ENCODE peak calls at places on chromosomes 2 and 18, in six cellular contexts. N is kidney, X is ovary, A is retinal pigment epithelial cell, J is IMR-90, G is fibroblast of the aortic adventitia. I is an unnamed sample.

GRCh38 chr18:21747764-21748693 is 7.4 kb downstream of the MIB1 start:
- DNase-seq in N (no peak), X (no peak), A (no peak), J (no peak), G (no peak), I (no peak)

GRCh38 chr2:60992985-60993392 is 24.5 kb upstream of the PEX13 start:
- DNase-seq in N (peak; percentile 32), X (no peak), A (no peak), J (no peak), G (no peak), I (no peak)

GRCh38 chr2:74226648-74227213 is 28.3 kb downstream of the MTHFD2 start:
- DNase-seq in N (no peak), X (no peak), A (peak; percentile 21), J (no peak), G (peak; percentile 26), I (no peak)

GRCh38 chr18:75211002-75211621 is 515 bp downstream of the TSHZ1 start:
- DNase-seq in N (no peak), X (no peak), A (no peak), J (peak; percentile 18), G (peak; percentile 14), I (peak; percentile 28)

GRCh38 chr18:28511421-28511821 is 334.5 kb upstream of the CDH2 start:
- DNase-seq in N (no peak), X (no peak), A (peak; percentile 18), J (peak; percentile 2), G (peak; percentile 32), I (peak; percentile 20)

GRCh38 chr2:234203135-234203984 is 152.9 kb downstream of the SPP2 start:
- DNase-seq in N (no peak), X (no peak), A (peak; percentile 85), J (peak; percentile 96), G (peak; percentile 96), I (peak; percentile 96)

GRCh38 chr2:200308421-200309295 is 2.2 kb downstream of the SPATS2L start:
- DNase-seq in N (no peak), X (no peak), A (no peak), J (peak; percentile 63), G (peak; percentile 53), I (peak; percentile 60)

GRCh38 chr2:170284205-170284604 is 106.3 kb downstream of the MYO3B start:
- DNase-seq in N (no peak), X (no peak), A (no peak), J (no peak), G (no peak), I (no peak)

GRCh38 chr2:45435316-45435715 is 175.8 kb downstream of the SRBD1 start:
- DNase-seq in N (no peak), X (no peak), A (peak; percentile 15), J (peak; percentile 82), G (peak; percentile 18), I (peak; percentile 92)

GRCh38 chr2:65710779-65711295 is 278.4 kb upstream of the SPRED2 start:
- DNase-seq in N (no peak), X (no peak), A (peak; percentile 6), J (peak; percentile 8), G (no peak), I (peak; percentile 55)

GRCh38 chr18:70422061-70422965 is 133.5 kb downstream of the SOCS6 start:
- DNase-seq in N (peak; percentile 90), X (peak; percentile 41), A (peak; percentile 95), J (peak; percentile 93), G (peak; percentile 98), I (peak; percentile 97)

GRCh38 chr2:236049981-236050380 is 118.2 kb downstream of the GBX2 start:
- DNase-seq in N (no peak), X (no peak), A (no peak), J (no peak), G (no peak), I (peak; percentile 9)

GRCh38 chr2:225124311-225124832 is 82.1 kb upstream of the DOCK10 start:
- DNase-seq in N (no peak), X (no peak), A (no peak), J (peak; percentile 21), G (peak; percentile 55), I (no peak)

GRCh38 chr2:187345338-187345737 is 102.7 kb downstream of the CALCRL start:
- DNase-seq in N (no peak), X (no peak), A (no peak), J (no peak), G (no peak), I (no peak)

GRCh38 chr2:6880200-6880733 is 2.7 kb downstream of the RSAD2 start:
- DNase-seq in N (no peak), X (no peak), A (no peak), J (no peak), G (no peak), I (peak; percentile 16)

GRCh38 chr2:1793868-1794445 is 49.6 kb upstream of the PXDN start:
- DNase-seq in N (peak; percentile 67), X (no peak), A (no peak), J (no peak), G (no peak), I (no peak)

GRCh38 chr18:56068030-56068671 is 480.2 kb upstream of the TCF4 start:
- DNase-seq in N (no peak), X (peak; percentile 24), A (no peak), J (peak; percentile 89), G (peak; percentile 60), I (peak; percentile 58)

GRCh38 chr2:10989782-10990181 is 78.0 kb downstream of the KCNF1 start:
- DNase-seq in N (no peak), X (no peak), A (no peak), J (no peak), G (no peak), I (no peak)

GRCh38 chr2:57139179-57139578 is 907.4 kb upstream of the VRK2 start:
- DNase-seq in N (no peak), X (no peak), A (no peak), J (no peak), G (no peak), I (no peak)

GRCh38 chr2:224837558-224837957 is 121.4 kb upstream of the CCDC195 start:
- DNase-seq in N (no peak), X (no peak), A (peak; percentile 46), J (peak; percentile 95), G (peak; percentile 78), I (peak; percentile 87)

GRCh38 chr2:39733070-39733674 is 45.9 kb downstream of the THUMPD2 start:
- DNase-seq in N (no peak), X (no peak), A (no peak), J (no peak), G (no peak), I (no peak)

GRCh38 chr18:3454365-3455089 is 4.6 kb downstream of the TGIF1 start:
- DNase-seq in N (no peak), X (peak; percentile 23), A (peak; percentile 59), J (peak; percentile 72), G (peak; percentile 85), I (peak; percentile 82)

GRCh38 chr2:195138435-195138834 is 518.6 kb upstream of the SLC39A10 start:
- DNase-seq in N (no peak), X (no peak), A (no peak), J (no peak), G (no peak), I (no peak)
- TF ChIP-seq CTCF in N (no peak), X (no peak), A (no peak), J (no peak), G (no peak), I (no peak)

GRCh38 chr18:47999801-48000248 is 69.4 kb upstream of the SMAD2 start:
- DNase-seq in N (no peak), X (no peak), A (no peak), J (no peak), G (no peak), I (no peak)

GRCh38 chr18:47993409-47993808 is 63.0 kb upstream of the SMAD2 start:
- DNase-seq in N (no peak), X (no peak), A (no peak), J (no peak), G (no peak), I (no peak)

GRCh38 chr18:48000701-48001100 is 70.2 kb upstream of the SMAD2 start:
- DNase-seq in N (no peak), X (no peak), A (no peak), J (no peak), G (no peak), I (no peak)

GRCh38 chr18:47996091-47996541 is 65.7 kb upstream of the SMAD2 start:
- DNase-seq in N (no peak), X (no peak), A (peak; percentile 78), J (no peak), G (no peak), I (no peak)

GRCh38 chr18:47997338-47997780 is 66.9 kb upstream of the SMAD2 start:
- DNase-seq in N (no peak), X (no peak), A (peak; percentile 76), J (no peak), G (no peak), I (peak; percentile 10)
- H3K4me3 ChIP-seq in N (no peak overlapping the region), X (no peak overlapping the region), A (no peak overlapping the region), J (no peak overlapping the region), G (no peak overlapping the region), I (no peak overlapping the region)

GRCh38 chr2:75481041-75481836 is 79.5 kb downstream of the EVA1A start:
- DNase-seq in N (no peak), X (no peak), A (no peak), J (peak; percentile 41), G (peak; percentile 56), I (peak; percentile 68)
- TF ChIP-seq CTCF in N (no peak), X (no peak), A (peak; percentile 43), J (peak; percentile 42), G (peak; percentile 59), I (peak; percentile 72)

GRCh38 chr2:46982356-46983064 is 66.9 kb upstream of the MCFD2 start:
- DNase-seq in N (no peak), X (no peak), A (no peak), J (no peak), G (peak; percentile 12), I (no peak)

GRCh38 chr2:46985512-46985911 is 69.9 kb upstream of the MCFD2 start:
- DNase-seq in N (no peak), X (no peak), A (no peak), J (peak; percentile 47), G (no peak), I (no peak)

GRCh38 chr2:46984034-46984433 is 68.4 kb upstream of the MCFD2 start:
- DNase-seq in N (no peak), X (no peak), A (no peak), J (no peak), G (no peak), I (no peak)

GRCh38 chr2:46983065-46983801 is 67.6 kb upstream of the MCFD2 start:
- DNase-seq in N (no peak), X (no peak), A (no peak), J (peak; percentile 75), G (peak; percentile 72), I (peak; percentile 68)

DNA sequence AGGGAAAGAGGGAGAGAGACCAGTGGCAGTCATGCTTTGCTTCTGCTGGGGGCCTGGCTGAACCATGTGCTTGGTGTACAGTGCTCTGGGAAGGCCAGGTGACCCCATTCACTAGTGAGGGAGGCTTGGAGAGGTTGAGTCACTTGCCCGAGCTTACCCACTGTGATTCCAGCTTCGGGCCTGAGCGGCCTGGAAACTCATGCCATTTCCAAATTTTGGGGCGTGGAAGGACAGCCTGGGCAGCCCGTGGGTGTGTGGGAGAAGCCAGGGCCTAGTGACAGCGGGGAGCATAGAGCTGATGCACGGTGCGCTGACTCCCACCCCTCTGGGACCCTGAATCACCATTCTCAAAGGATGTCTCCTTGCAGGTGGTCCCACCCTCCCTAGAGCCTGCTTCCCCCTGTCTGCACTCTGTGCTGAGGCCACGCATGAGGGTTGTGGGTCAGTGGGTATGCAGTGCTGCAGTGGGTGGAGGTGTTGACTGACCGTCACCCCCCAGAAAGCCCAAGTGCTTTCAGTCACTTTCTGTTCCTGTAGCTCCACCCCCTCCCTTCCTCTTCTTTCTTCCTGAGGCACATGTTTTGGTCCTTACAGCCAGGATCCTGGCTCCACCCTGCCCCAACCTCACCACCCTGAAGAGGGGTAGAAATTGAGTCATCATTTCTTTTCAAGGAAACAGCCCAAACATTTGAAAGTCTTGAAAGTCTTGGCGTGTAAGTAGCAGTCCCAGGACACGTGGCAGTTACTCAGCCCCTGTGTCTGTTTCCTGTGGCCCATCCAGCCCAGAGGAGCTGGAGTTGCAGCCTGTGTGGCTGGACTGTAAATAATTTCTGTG is 69.3 kb upstream of the MCFD2 start:
- DNase-seq in N (peak; percentile 88), X (peak; percentile 77), A (peak; percentile 80), J (peak; percentile 97), G (peak; percentile 96), I (peak; percentile 89)
- H3K4me3 ChIP-seq in N (no peak overlapping the region), X (no peak overlapping the region), A (no peak overlapping the region), J (no peak overlapping the region), G (peak overlapping the region; percentile 18), I (no peak overlapping the region)